ENCODE peak calls at places on chromosomes 4 and X, in ten cellular contexts. M is A549; E is CD8-positive, alpha-beta memory T cell; N is HS-27A; F is occipital lobe; L is glutamatergic neuron; Y is MV-4-11; D is stomach; R is adipocyte; T is AG10803. A is an unnamed sample.

GRCh38 chr4:10063544-10064300 is 42.4 kb upstream of the SLC2A9 start:
- DNase-seq in E (no peak), D (peak), Y (peak), M (peak), F (peak), L (no peak), T (peak), R (peak), N (no peak), A (no peak)

GRCh38 chrX:69019073-69019890 is 146.0 kb downstream of the PJA1 start:
- DNase-seq in E (no peak), N (no peak), D (no peak), M (no peak), F (no peak), T (no peak), Y (no peak), L (no peak), R (no peak), A (no peak)

GRCh38 chrX:96715412-96715940 is 30.8 kb downstream of the DIAPH2 start:
- DNase-seq in R (no peak), Y (peak), E (no peak), L (no peak), F (no peak), T (no peak), N (no peak), D (no peak), M (peak), A (no peak)

GRCh38 chr4:99855677-99856076 is 38.5 kb downstream of the LAMTOR3 start:
- DNase-seq in R (no peak), L (no peak), N (no peak), T (no peak), D (no peak), F (no peak), M (no peak), Y (peak), E (no peak), A (no peak)

GRCh38 chr4:100147684-100148083 is 42.6 kb downstream of the DDIT4L start:
- DNase-seq in D (no peak), R (no peak), M (no peak), Y (no peak), F (no peak), L (no peak), N (no peak), T (no peak), E (no peak), A (no peak)

GRCh38 chr4:39714171-39714570 is 16.2 kb downstream of the UBE2K start:
- DNase-seq in D (no peak), R (no peak), E (no peak), Y (peak), N (no peak), T (no peak), L (no peak), F (no peak), M (no peak), A (no peak)

GRCh38 chrX:19829817-19830216 is 57.6 kb downstream of the SH3KBP1 start:
- DNase-seq in M (no peak), T (no peak), N (no peak), F (no peak), D (no peak), E (no peak), R (no peak), L (no peak), Y (peak), A (no peak)

GRCh38 chr4:148955926-148956325 is 513.7 kb upstream of the NR3C2 start:
- DNase-seq in T (no peak), L (no peak), E (no peak), F (no peak), N (peak), Y (no peak), M (no peak), D (no peak), R (no peak), A (no peak)

A was measured in stimulated activated naive CD4-positive, alpha-beta T cell.